ENCODE peak calls at places on chromosome 18, in six cellular contexts. J is breast epithelium, I is heart right ventricle, A is brain microvascular endothelial cell, V is HCT116, M is right cardiac atrium. T is an unnamed sample.

GRCh38 chr18:64253222-64253621 is 104.3 kb upstream of the LINC00305 start:
- DNase-seq in J (no peak), I (no peak), A (no peak), V (no peak), M (no peak), T (no peak)

GRCh38 chr18:45061359-45061758 is 380.7 kb downstream of the SETBP1 start:
- DNase-seq in J (no peak), I (no peak), A (no peak), V (no peak), M (no peak), T (no peak)

GRCh38 chr18:39199231-39199855 is 1633.7 kb upstream of the CELF4 start:
- DNase-seq in J (no peak), I (no peak), A (no peak), V (no peak), M (no peak), T (no peak)

GRCh38 chr18:57864615-57865121 is 61.6 kb upstream of the ATP8B1 start:
- DNase-seq in J (no peak), I (no peak), A (no peak), V (no peak), M (no peak), T (no peak)

GRCh38 chr18:5987217-5987616 is 91.9 kb upstream of the TMEM200C start:
- DNase-seq in J (no peak), I (no peak), A (no peak), V (no peak), M (no peak), T (no peak)

GRCh38 chr18:31685097-31686082 is 1.0 kb upstream of the B4GALT6 start:
- DNase-seq in J (no peak), I (peak), A (peak), V (peak), M (peak), T (no peak)

GRCh38 chr18:62069556-62069955 is 117.3 kb downstream of the PIGN start:
- DNase-seq in J (no peak), I (no peak), A (no peak), V (no peak), M (no peak), T (no peak)

GRCh38 chr18:30766053-30766452 is 276.5 kb downstream of the DSC3 start:
- DNase-seq in J (no peak), I (no peak), A (no peak), V (no peak), M (no peak), T (no peak)

GRCh38 chr18:68564961-68565360 is 149.9 kb downstream of the TMX3 start:
- DNase-seq in J (no peak), I (no peak), A (no peak), V (no peak), M (no peak), T (no peak)

GRCh38 chr18:4581966-4582365 is 126.9 kb upstream of the DLGAP1 start:
- DNase-seq in J (no peak), I (no peak), A (no peak), V (no peak), M (no peak), T (no peak)

GRCh38 chr18:35570182-35570581 is 11.4 kb upstream of the GALNT1 start:
- DNase-seq in J (no peak), I (no peak), A (no peak), V (no peak), M (no peak), T (no peak)

GRCh38 chr18:58502628-58503027 is 126.3 kb downstream of the ALPK2 start:
- DNase-seq in J (no peak), I (no peak), A (no peak), V (no peak), M (no peak), T (no peak)

GRCh38 chr18:1846640-1847039 is 724.7 kb downstream of the METTL4 start:
- DNase-seq in J (no peak), I (no peak), A (peak), V (no peak), M (no peak), T (no peak)

GRCh38 chr18:74081966-74082365 is 65.7 kb downstream of the FBXO15 start:
- DNase-seq in J (no peak), I (no peak), A (no peak), V (no peak), M (no peak), T (no peak)

GRCh38 chr18:76823574-76823973 is 1.2 kb downstream of the ZNF236 start:
- DNase-seq in J (no peak), I (no peak), A (no peak), V (no peak), M (peak), T (peak)

GRCh38 chr18:66334534-66334933 is 269.4 kb downstream of the CDH19 start:
- DNase-seq in J (no peak), I (no peak), A (no peak), V (no peak), M (no peak), T (no peak)

GRCh38 chr18:59282341-59282740 is 9.1 kb upstream of the RAX start:
- DNase-seq in J (no peak), I (no peak), A (no peak), V (no peak), M (no peak), T (no peak)

GRCh38 chr18:33720133-33720532 is 142.1 kb downstream of the ASXL3 start:
- DNase-seq in J (no peak), I (no peak), A (peak), V (no peak), M (no peak), T (no peak)

GRCh38 chr18:67916142-67916541 is 399.6 kb upstream of the DSEL start:
- DNase-seq in J (no peak), I (no peak), A (no peak), V (no peak), M (no peak), T (no peak)

GRCh38 chr18:12283256-12283655 is 24.8 kb upstream of the TUBB6 start:
- DNase-seq in J (no peak), I (no peak), A (peak), V (peak), M (no peak), T (no peak)

GRCh38 chr18:39795350-39795749 is 2159.7 kb upstream of the PIK3C3 start:
- DNase-seq in J (no peak), I (no peak), A (no peak), V (no peak), M (no peak), T (no peak)

GRCh38 chr18:12991839-12992216 is 666 bp downstream of the CEP192 start:
- DNase-seq in J (no peak), I (no peak), A (no peak), V (no peak), M (no peak), T (no peak)

GRCh38 chr18:33596178-33596854 is 18.3 kb downstream of the ASXL3 start:
- DNase-seq in J (no peak), I (no peak), A (no peak), V (no peak), M (no peak), T (no peak)

GRCh38 chr18:46152808-46153617 is 48.8 kb downstream of the HAUS1 start:
- DNase-seq in J (no peak), I (no peak), A (no peak), V (no peak), M (no peak), T (no peak)
- H3K27ac ChIP-seq in J (no peak), I (no peak), A (no peak), V (peak), M (peak), T (no peak)

DNA sequence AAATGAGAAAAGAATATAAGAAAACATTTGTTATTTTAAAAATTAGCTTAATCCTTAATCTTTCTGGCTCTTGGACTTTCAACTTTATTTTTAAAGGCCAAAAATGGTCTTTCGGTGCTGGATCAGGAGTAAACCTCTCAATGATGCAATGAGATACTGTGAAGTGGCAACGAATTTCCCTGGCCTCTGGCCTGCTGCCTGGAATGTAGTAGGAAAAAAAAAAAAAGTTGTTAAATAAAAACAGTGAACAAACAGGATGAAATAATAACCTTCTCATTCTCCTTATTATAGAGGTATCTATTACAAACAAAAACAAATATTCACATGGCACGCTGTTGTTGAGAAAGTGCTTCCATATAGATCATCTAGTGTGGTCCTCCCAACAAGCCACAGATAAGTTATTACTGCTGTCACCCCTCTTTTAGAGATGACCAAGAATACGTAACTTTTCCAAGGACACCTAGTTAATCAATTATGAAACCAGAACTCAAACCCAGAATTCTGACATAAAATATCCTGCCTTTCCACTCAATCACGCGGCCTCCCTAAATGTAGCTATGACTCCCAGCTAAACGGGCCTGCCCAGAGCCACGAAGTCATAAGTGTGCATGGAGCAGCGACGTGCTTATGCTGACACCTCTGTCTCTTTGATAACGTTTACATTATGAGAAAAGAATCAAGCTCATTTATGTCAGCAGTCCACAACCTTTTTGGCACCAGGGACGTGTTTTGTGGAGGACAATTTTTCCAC is 170.9 kb downstream of the BCL2 start:
- DNase-seq in J (no peak), I (no peak), A (no peak), V (no peak), M (peak), T (no peak)
- H3K27ac ChIP-seq in J (peak), I (no peak), A (no peak), V (no peak), M (no peak), T (peak)

DNA sequence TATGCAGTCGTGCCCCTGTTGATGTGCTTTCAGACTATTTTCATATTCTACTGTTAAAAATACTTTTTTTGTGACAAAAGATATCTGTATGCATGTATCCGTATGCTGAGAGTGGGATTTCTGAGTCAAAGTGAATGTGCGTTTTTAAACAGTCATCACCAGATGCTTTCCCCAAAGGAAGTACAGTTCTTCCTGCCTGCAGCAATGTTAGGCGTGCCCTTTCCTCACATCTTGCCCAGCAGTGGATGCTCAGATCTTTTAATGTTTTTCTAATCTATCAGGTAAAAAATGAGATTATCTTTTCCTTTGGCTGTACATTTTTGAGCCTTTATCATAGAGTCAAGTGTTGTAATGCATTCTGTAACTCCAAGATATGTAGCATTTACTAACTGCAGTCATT is 111.7 kb downstream of the PTPRM start:
- DNase-seq in J (no peak), I (no peak), A (no peak), V (no peak), M (no peak), T (no peak)
- H3K27ac ChIP-seq in J (no peak), I (no peak), A (no peak), V (no peak), M (no peak), T (no peak)

GRCh38 chr18:78123926-78124797 is 855.5 kb upstream of the SALL3 start:
- DNase-seq in J (no peak), I (no peak), A (no peak), V (no peak), M (no peak), T (no peak)

GRCh38 chr18:78128004-78128403 is 851.6 kb upstream of the SALL3 start:
- DNase-seq in J (no peak), I (no peak), A (no peak), V (no peak), M (no peak), T (no peak)

GRCh38 chr18:78127041-78127440 is 852.6 kb upstream of the SALL3 start:
- DNase-seq in J (no peak), I (no peak), A (no peak), V (no peak), M (no peak), T (no peak)

GRCh38 chr18:78125497-78125896 is 854.1 kb upstream of the SALL3 start:
- DNase-seq in J (no peak), I (no peak), A (no peak), V (no peak), M (no peak), T (no peak)

GRCh38 chr18:78126106-78126505 is 853.5 kb upstream of the SALL3 start:
- DNase-seq in J (no peak), I (no peak), A (no peak), V (no peak), M (no peak), T (no peak)
- H3K27ac ChIP-seq in J (no peak), I (no peak), A (no peak), V (no peak), M (no peak), T (no peak)

DNA sequence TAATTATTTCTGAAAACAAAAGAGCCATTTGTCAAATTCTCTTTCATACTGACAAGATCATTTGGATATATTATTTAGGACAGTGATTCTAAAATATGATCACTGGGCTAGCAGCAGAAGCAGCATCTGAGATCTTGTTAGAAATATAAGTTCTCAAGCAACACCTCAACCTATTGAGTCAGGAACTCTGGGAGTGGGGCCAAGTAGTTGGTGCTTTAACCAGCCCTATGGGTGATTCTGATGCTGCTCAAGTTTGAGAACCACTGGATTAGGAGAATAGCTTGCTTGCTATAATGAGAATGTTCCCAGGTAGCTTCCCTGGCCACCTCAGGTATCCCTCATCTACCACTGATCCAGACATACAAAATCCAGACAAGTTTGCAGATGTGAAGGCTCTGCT is 466.9 kb upstream of the CELF4 start:
- DNase-seq in J (no peak), I (no peak), A (no peak), V (no peak), M (no peak), T (no peak)
- H3K27ac ChIP-seq in J (no peak), I (no peak), A (no peak), V (no peak), M (no peak), T (no peak)

GRCh38 chr18:3319399-3319798 is 57.5 kb downstream of the MYL12B start:
- DNase-seq in J (no peak), I (no peak), A (peak), V (no peak), M (no peak), T (no peak)
- H3K27ac ChIP-seq in J (no peak), I (no peak), A (no peak), V (no peak), M (no peak), T (no peak)

DNA sequence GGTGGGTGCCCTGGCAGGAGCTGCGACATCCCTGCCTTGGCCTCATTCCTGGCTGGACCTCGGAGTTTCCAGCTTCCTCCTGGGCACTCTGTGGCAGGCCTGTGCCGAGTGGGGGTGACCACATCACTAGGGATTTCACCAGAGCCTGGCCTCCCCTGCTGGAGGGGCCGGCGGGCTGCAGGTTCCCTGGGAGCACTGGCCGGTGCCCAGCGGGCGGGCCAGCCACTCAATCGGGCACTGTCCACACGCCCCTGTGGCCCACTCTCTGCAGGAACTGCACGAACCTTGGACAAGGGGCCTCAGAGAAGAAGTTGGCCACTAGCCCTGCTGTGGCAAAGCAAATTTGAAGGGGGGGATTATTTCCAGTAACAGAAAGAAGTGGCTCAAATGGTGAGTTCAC is 110.7 kb upstream of the APCDD1 start:
- DNase-seq in J (no peak), I (no peak), A (no peak), V (no peak), M (no peak), T (no peak)
- H3K27ac ChIP-seq in J (no peak), I (no peak), A (no peak), V (no peak), M (no peak), T (no peak)

T was measured in coronary artery.